ENCODE peak calls at places on chromosomes 16 and 17, in five cellular contexts. R is NCI-H1417 treated with DMSO at 0.1 percent for 48 hours, L is RCC 7860, K is NCI-H510A treated with DMSO at 0.1 percent for 48 hours, J is lower leg skin. V is an unnamed sample.

GRCh38 chr16:73027655-73028220 is 20.2 kb downstream of the ZFHX3 start:
- DNase-seq in R (no peak), L (no peak), K (no peak), J (no peak), V (no peak)

GRCh38 chr16:83945587-83945986 is 7.5 kb upstream of the OSGIN1 start:
- DNase-seq in R (no peak), L (no peak), K (no peak), J (no peak), V (no peak)

GRCh38 chr17:77440571-77440981 is 299.8 kb downstream of the SEC14L1 start:
- DNase-seq in R (no peak), L (no peak), K (peak), J (no peak), V (no peak)

GRCh38 chr16:2752850-2753522 is 548 bp downstream of the SRRM2 start:
- DNase-seq in R (peak), L (peak), K (peak), J (peak), V (peak)

GRCh38 chr16:81318711-81319110 is 3.9 kb downstream of the GAN start:
- DNase-seq in R (no peak), L (no peak), K (no peak), J (no peak), V (no peak)

GRCh38 chr17:50686494-50687199 is 21.1 kb downstream of the ANKRD40 start:
- DNase-seq in R (no peak), L (peak), K (peak), J (peak), V (no peak)

GRCh38 chr17:51056813-51057510 is 63.7 kb downstream of the SPAG9 start:
- DNase-seq in R (no peak), L (peak), K (peak), J (no peak), V (peak)

GRCh38 chr16:53984936-53985335 is 281.0 kb downstream of the FTO start:
- DNase-seq in R (no peak), L (no peak), K (no peak), J (no peak), V (no peak)

GRCh38 chr16:85461814-85462404 is 151.2 kb upstream of the GSE1 start:
- DNase-seq in R (peak), L (no peak), K (peak), J (no peak), V (peak)

GRCh38 chr17:82799591-82799990 is 40.2 kb downstream of the ZNF750 start:
- DNase-seq in R (no peak), L (no peak), K (no peak), J (no peak), V (no peak)

GRCh38 chr17:31424944-31425582 is 33.6 kb downstream of the RAB11FIP4 start:
- DNase-seq in R (no peak), L (no peak), K (no peak), J (no peak), V (no peak)

GRCh38 chr16:24670623-24671454 is 58.6 kb upstream of the TNRC6A start:
- DNase-seq in R (no peak), L (peak), K (peak), J (peak), V (peak)

GRCh38 chr17:78112508-78113471 is 15.8 kb downstream of the TMC6 start:
- DNase-seq in R (no peak), L (peak), K (peak), J (no peak), V (peak)

GRCh38 chr17:2904135-2904534 is 107.9 kb downstream of the RAP1GAP2 start:
- DNase-seq in R (no peak), L (peak), K (peak), J (no peak), V (no peak)

GRCh38 chr16:22053921-22054341 is 38.4 kb upstream of the VWA3A start:
- DNase-seq in R (no peak), L (no peak), K (no peak), J (no peak), V (no peak)

GRCh38 chr16:88691924-88692560 is 5.7 kb upstream of the SNAI3 start:
- DNase-seq in R (no peak), L (no peak), K (no peak), J (no peak), V (no peak)

GRCh38 chr17:78993241-78993956 is 13.7 kb upstream of the LGALS3BP start:
- DNase-seq in R (no peak), L (no peak), K (peak), J (no peak), V (peak)

GRCh38 chr16:11666108-11667055 is 1.9 kb upstream of the SNN start:
- DNase-seq in R (no peak), L (no peak), K (no peak), J (no peak), V (no peak)

GRCh38 chr17:40179923-40180659 is 2.8 kb downstream of the RAPGEFL1 start:
- DNase-seq in R (no peak), L (peak), K (no peak), J (no peak), V (no peak)

GRCh38 chr17:40345161-40346034 is 19.1 kb downstream of the GJD3 start:
- DNase-seq in R (no peak), L (no peak), K (peak), J (no peak), V (no peak)

GRCh38 chr17:74514632-74515035 is 16.6 kb downstream of the CD300LB start:
- DNase-seq in R (no peak), L (no peak), K (no peak), J (no peak), V (peak)

GRCh38 chr17:3870871-3871306 is 22.0 kb downstream of the CAMKK1 start:
- DNase-seq in R (no peak), L (no peak), K (no peak), J (no peak), V (no peak)

GRCh38 chr17:81150379-81151038 is 14.8 kb upstream of the PVALEF start:
- DNase-seq in R (no peak), L (no peak), K (no peak), J (peak), V (no peak)

GRCh38 chr17:80036715-80037477 is 454 bp downstream of the CCDC40 start:
- DNase-seq in R (peak), L (no peak), K (peak), J (no peak), V (peak)

GRCh38 chr17:34139996-34140395 is 115.1 kb upstream of the CCL2 start:
- DNase-seq in R (no peak), L (no peak), K (no peak), J (no peak), V (peak)

V was measured in NCI-H345.